ENCODE peak calls at places on chromosomes 5 and 9, in ten cellular contexts. G is heart left ventricle, Y is nephron progenitor cell, N is neural crest cell, L is GM23338, K is cardiac fibroblast, W is NB4, Q is left ventricle myocardium inferior, H is astrocyte of the cerebellum, A is kidney epithelial cell. J is an unnamed sample.

GRCh38 chr9:132283165-132283564 is 71.6 kb downstream of the SETX start:
- DNase-seq in A (no peak), G (no peak), N (no peak), K (no peak), Q (no peak), Y (no peak), H (no peak), W (no peak), L (no peak), J (no peak)

GRCh38 chr9:88998911-88999310 is 7.6 kb downstream of the S1PR3 start:
- DNase-seq in L (no peak), Q (peak; percentile 66), A (no peak), N (no peak), H (no peak), K (peak; percentile 39), W (no peak), G (peak; percentile 54), Y (no peak), J (no peak)

GRCh38 chr5:115450741-115451140 is 93.8 kb downstream of the FEM1C start:
- DNase-seq in H (no peak), A (no peak), K (peak; percentile 98), W (no peak), N (no peak), G (no peak), Y (no peak), Q (no peak), L (no peak), J (no peak)

GRCh38 chr5:39570418-39571027 is 145.7 kb upstream of the DAB2 start:
- DNase-seq in A (no peak), L (peak; percentile 62), K (peak; percentile 78), N (no peak), Y (no peak), H (peak; percentile 27), Q (no peak), W (peak; percentile 41), G (no peak), J (no peak)

GRCh38 chr9:123772374-123772773 is 157.6 kb downstream of the DENND1A start:
- DNase-seq in G (no peak), K (no peak), W (no peak), Y (no peak), A (no peak), Q (no peak), L (no peak), N (no peak), H (no peak), J (no peak)

GRCh38 chr5:12357596-12357995 is 453.4 kb upstream of the CTNND2 start:
- DNase-seq in Y (no peak), H (peak; percentile 70), A (no peak), N (no peak), G (no peak), L (no peak), Q (no peak), W (no peak), K (no peak), J (no peak)

GRCh38 chr5:178449163-178450060 is 140.8 kb downstream of the COL23A1 start:
- DNase-seq in N (no peak), W (peak; percentile 74), G (peak; percentile 48), Y (no peak), L (no peak), Q (peak; percentile 31), A (no peak), H (no peak), K (no peak), J (no peak)

GRCh38 chr9:127493592-127494303 is 42.4 kb downstream of the LRSAM1 start:
- DNase-seq in N (no peak), K (no peak), A (no peak), Y (no peak), L (no peak), Q (peak; percentile 65), H (no peak), G (no peak), W (no peak), J (no peak)

GRCh38 chr9:97853844-97854695 is 1.0 kb downstream of the FOXE1 start:
- DNase-seq in Y (peak; percentile 63), W (peak; percentile 73), N (no peak), K (peak; percentile 37), H (no peak), L (peak; percentile 82), Q (no peak), G (no peak), A (no peak), J (no peak)

GRCh38 chr5:154836225-154836624 is 14.2 kb downstream of the FAXDC2 start:
- DNase-seq in Y (no peak), A (no peak), G (no peak), K (no peak), Q (no peak), W (no peak), L (no peak), N (no peak), H (no peak), J (no peak)

GRCh38 chr9:5425006-5425628 is 12.6 kb downstream of the PLGRKT start:
- DNase-seq in Q (no peak), Y (no peak), N (no peak), A (no peak), W (peak; percentile 75), G (no peak), L (peak; percentile 75), K (peak; percentile 54), H (no peak), J (no peak)

GRCh38 chr9:131745611-131746010 is 5.7 kb upstream of the RAPGEF1 start:
- DNase-seq in W (no peak), Q (no peak), H (no peak), G (no peak), Y (no peak), A (no peak), K (no peak), L (no peak), N (no peak), J (no peak)

GRCh38 chr9:112754578-112754977 is 4.0 kb downstream of the SNX30 start:
- DNase-seq in Q (no peak), Y (no peak), H (no peak), L (no peak), G (no peak), K (peak; percentile 58), N (no peak), A (no peak), W (peak; percentile 16), J (no peak)

GRCh38 chr5:125205604-125206221 is 459.3 kb upstream of the ZNF608 start:
- DNase-seq in Y (no peak), W (no peak), L (no peak), A (no peak), K (no peak), Q (no peak), N (no peak), G (no peak), H (no peak), J (no peak)

GRCh38 chr9:109715340-109715739 is 64.7 kb upstream of the PALM2AKAP2 start:
- DNase-seq in N (no peak), Q (no peak), A (no peak), L (no peak), H (no peak), Y (no peak), K (no peak), G (no peak), W (no peak), J (no peak)

GRCh38 chr5:109533847-109534272 is 124.1 kb upstream of the PJA2 start:
- DNase-seq in W (no peak), A (no peak), L (no peak), H (no peak), N (no peak), K (peak; percentile 28), G (no peak), Y (no peak), Q (no peak), J (no peak)

GRCh38 chr5:15808577-15808976 is 308.6 kb downstream of the FBXL7 start:
- DNase-seq in Q (no peak), K (no peak), N (no peak), A (no peak), W (no peak), H (no peak), G (no peak), Y (no peak), L (no peak), J (no peak)

GRCh38 chr5:159774476-159775031 is 141.7 kb upstream of the ADRA1B start:
- DNase-seq in G (no peak), A (no peak), H (no peak), Y (no peak), K (no peak), W (no peak), N (no peak), Q (no peak), L (peak; percentile 75), J (no peak)
- TF ChIP-seq CTCF in G (no peak), A (no peak), H (no peak), Y (no peak), K (no peak), W (no peak), N (no peak), Q (no peak), L (peak; percentile 28), J (no peak)

GRCh38 chr5:141223112-141223783 is at the start of gene PCDHB14:
- DNase-seq in W (peak; percentile 64), L (peak; percentile 91), N (no peak), Q (no peak), A (no peak), H (no peak), Y (no peak), K (peak; percentile 39), G (no peak), J (no peak)
- TF ChIP-seq CTCF in W (no peak), L (peak; percentile 75), N (peak; percentile 58), Q (no peak), A (no peak), H (no peak), Y (peak; percentile 36), K (peak; percentile 6), G (peak; percentile 35), J (peak; percentile 48)

DNA sequence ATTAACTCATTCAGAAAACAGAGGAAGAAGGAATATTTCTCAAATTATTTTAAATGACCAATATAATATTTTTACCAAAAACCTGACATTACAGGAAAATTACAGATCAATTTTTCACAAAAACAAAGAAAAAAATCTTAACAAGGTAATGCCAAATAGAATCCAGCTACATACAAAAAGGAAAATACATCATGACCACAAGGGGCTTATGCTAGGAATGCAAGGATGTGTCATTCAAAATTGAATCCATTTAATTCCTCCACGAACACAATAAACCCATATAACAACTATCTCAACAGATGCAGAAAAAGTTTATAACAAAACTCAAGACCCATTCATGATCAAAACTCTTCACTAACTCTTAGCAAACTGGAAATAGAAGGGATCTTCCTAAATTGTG is 239.8 kb downstream of the EPB41L4A start:
- DNase-seq in G (no peak), H (no peak), N (no peak), Y (no peak), W (no peak), Q (no peak), K (no peak), A (no peak), L (no peak), J (no peak)
- TF ChIP-seq CTCF in G (no peak), H (no peak), N (no peak), Y (no peak), W (no peak), Q (no peak), K (no peak), A (no peak), L (peak; percentile 25), J (peak; percentile 20)

DNA sequence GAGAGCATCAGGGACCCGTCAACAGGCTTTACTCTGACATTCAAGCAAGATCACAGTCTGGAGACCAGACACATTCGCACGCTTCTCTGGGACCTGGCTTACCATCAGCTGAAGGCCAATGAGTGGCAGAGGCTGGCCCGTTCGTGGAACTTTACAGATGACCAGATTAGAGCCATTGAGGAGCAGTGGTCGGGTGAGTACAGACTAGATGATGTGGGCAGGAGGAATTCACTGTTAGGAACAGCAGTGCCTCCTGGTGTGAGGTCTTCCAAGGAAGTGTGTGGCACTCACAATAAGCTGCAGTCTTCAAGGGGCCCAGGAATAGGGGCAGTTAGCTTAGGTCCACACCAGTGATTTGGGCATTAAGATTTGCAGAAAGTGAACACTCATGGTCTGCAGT is 50.4 kb downstream of the POC5 start:
- DNase-seq in Q (no peak), W (no peak), G (no peak), N (no peak), A (no peak), K (no peak), Y (no peak), L (peak; percentile 24), H (no peak), J (no peak)
- TF ChIP-seq CTCF in Q (no peak), W (no peak), G (no peak), N (no peak), A (no peak), K (no peak), Y (no peak), L (no peak), H (no peak), J (no peak)

J was measured in progenitor cell of endocrine pancreas.